ENCODE peak calls at places on chromosomes 7 and 10, in five cellular contexts. W, K, X, F and N are unnamed samples.

GRCh38 chr7:55144955-55145342 is 126.1 kb downstream of the EGFR start:
- DNase-seq in W (no peak), K (no peak), X (no peak), F (no peak), N (no peak)

GRCh38 chr7:4006687-4007086 is 675.4 kb upstream of the FOXK1 start:
- DNase-seq in W (no peak), K (no peak), X (no peak), F (no peak), N (no peak)

GRCh38 chr7:30468791-30469190 is 9.8 kb downstream of the NOD1 start:
- DNase-seq in W (peak; percentile 43), K (no peak), X (no peak), F (no peak), N (no peak)

GRCh38 chr10:85646312-85646711 is 720.3 kb downstream of the GRID1 start:
- DNase-seq in W (peak; percentile 72), K (no peak), X (no peak), F (peak; percentile 50), N (peak; percentile 11)

GRCh38 chr7:32928785-32929184 is 28.5 kb upstream of the FKBP9 start:
- DNase-seq in W (no peak), K (no peak), X (no peak), F (no peak), N (no peak)

GRCh38 chr10:116268976-116269375 is 4.0 kb downstream of the GFRA1 start:
- DNase-seq in W (no peak), K (no peak), X (no peak), F (no peak), N (no peak)

GRCh38 chr7:90594791-90595317 is 1.3 kb upstream of the CDK14 start:
- DNase-seq in W (peak; percentile 76), K (no peak), X (no peak), F (peak; percentile 68), N (peak; percentile 31)

GRCh38 chr10:45418859-45419672 is 45.0 kb downstream of the ALOX5 start:
- DNase-seq in W (peak; percentile 50), K (no peak), X (no peak), F (no peak), N (no peak)

GRCh38 chr7:88597941-88598425 is 161.5 kb upstream of the ZNF804B start:
- DNase-seq in W (no peak), K (no peak), X (no peak), F (no peak), N (peak; percentile 76)

GRCh38 chr10:30155401-30155800 is 96.0 kb upstream of the JCAD start:
- DNase-seq in W (peak; percentile 62), K (no peak), X (no peak), F (no peak), N (no peak)

GRCh38 chr7:45224832-45225231 is 67.2 kb downstream of the RAMP3 start:
- DNase-seq in W (peak; percentile 7), K (no peak), X (no peak), F (no peak), N (no peak)

GRCh38 chr7:77335581-77335980 is 80.6 kb downstream of the GSAP start:
- DNase-seq in W (no peak), K (no peak), X (no peak), F (no peak), N (peak; percentile 4)

GRCh38 chr10:59019603-59020002 is 156.8 kb upstream of the PHYHIPL start:
- DNase-seq in W (no peak), K (no peak), X (no peak), F (no peak), N (no peak)

GRCh38 chr10:32972929-32973328 is 14.9 kb upstream of the ITGB1 start:
- DNase-seq in W (no peak), K (no peak), X (no peak), F (no peak), N (no peak)

GRCh38 chr10:35259769-35260397 is 76.4 kb upstream of the CCNY start:
- DNase-seq in W (peak; percentile 91), K (no peak), X (no peak), F (peak; percentile 53), N (no peak)

GRCh38 chr10:131947631-131948347 is 33.9 kb downstream of the BNIP3 start:
- DNase-seq in W (peak; percentile 93), K (no peak), X (peak; percentile 31), F (peak; percentile 73), N (no peak)

GRCh38 chr10:27426948-27427467 is 77.1 kb upstream of the RAB18 start:
- DNase-seq in W (no peak), K (no peak), X (no peak), F (no peak), N (no peak)

GRCh38 chr7:16660702-16661464 is 14.9 kb downstream of the BZW2 start:
- DNase-seq in W (peak; percentile 79), K (no peak), X (no peak), F (peak; percentile 90), N (peak; percentile 69)

GRCh38 chr10:6722616-6723004 is 142.5 kb upstream of the PRKCQ start:
- DNase-seq in W (peak; percentile 73), K (peak; percentile 16), X (no peak), F (no peak), N (no peak)

GRCh38 chr10:73810735-73811465 is 498 bp downstream of the NDST2 start:
- DNase-seq in W (peak; percentile 28), K (no peak), X (no peak), F (no peak), N (peak; percentile 30)

GRCh38 chr10:11165591-11166543 is 148.2 kb downstream of the CELF2 start:
- DNase-seq in W (peak; percentile 17), K (no peak), X (peak; percentile 78), F (no peak), N (no peak)

GRCh38 chr7:101185258-101185839 is 5.3 kb upstream of the NAT16 start:
- DNase-seq in W (peak; percentile 84), K (no peak), X (no peak), F (no peak), N (no peak)

GRCh38 chr7:152145853-152146466 is 120.5 kb downstream of the GALNT11 start:
- DNase-seq in W (peak; percentile 84), K (peak; percentile 22), X (no peak), F (peak; percentile 4), N (peak; percentile 59)

GRCh38 chr7:26200113-26200443 is 468 bp downstream of the HNRNPA2B1 start:
- DNase-seq in W (peak; percentile 62), K (no peak), X (peak; percentile 90), F (no peak), N (peak; percentile 84)

GRCh38 chr10:70518695-70519094 is 40.1 kb downstream of the PALD1 start:
- DNase-seq in W (peak; percentile 77), K (no peak), X (no peak), F (peak; percentile 20), N (no peak)

GRCh38 chr7:91193141-91193540 is 71.1 kb upstream of the FZD1 start:
- DNase-seq in W (peak; percentile 73), K (no peak), X (no peak), F (peak; percentile 2), N (no peak)

GRCh38 chr7:136359333-136359903 is 382.3 kb upstream of the MTPN start:
- DNase-seq in W (no peak), K (no peak), X (no peak), F (no peak), N (no peak)

GRCh38 chr10:118243907-118244306 is 98.2 kb downstream of the FAM204A start:
- DNase-seq in W (no peak), K (no peak), X (no peak), F (no peak), N (no peak)

GRCh38 chr7:29146082-29146706 is at the start of gene CPVL:
- DNase-seq in W (no peak), K (peak; percentile 29), X (peak; percentile 67), F (peak; percentile 73), N (peak; percentile 79)

GRCh38 chr7:27560706-27561235 is 101.9 kb downstream of the HIBADH start:
- DNase-seq in W (peak; percentile 86), K (no peak), X (no peak), F (peak; percentile 56), N (no peak)